ENCODE peak calls at places on chromosome 2, in five cellular contexts. S is HCT116, L is GM23248, A is hepatocyte, U is mammary epithelial cell. H is an unnamed sample. For H3K79me2, the result is how much of the 10 kb centered on the place peaks cover.

GRCh38 chr2:55115795-55116597 is 65.7 kb upstream of the RTN4 start:
- DNase-seq in A (no peak), U (peak), S (peak), L (peak), H (no peak)

GRCh38 chr2:225989809-225990208 is 590.3 kb downstream of the NYAP2 start:
- DNase-seq in L (no peak), A (no peak), S (no peak), U (no peak), H (no peak)

GRCh38 chr2:196108604-196109003 is 40.0 kb upstream of the DNAH7 start:
- DNase-seq in S (no peak), L (no peak), U (no peak), A (no peak), H (no peak)

GRCh38 chr2:102801858-102802699 is 40.2 kb downstream of the TMEM182 start:
- DNase-seq in L (no peak), S (no peak), A (no peak), U (no peak), H (no peak)

GRCh38 chr2:119352357-119352756 is 14.3 kb downstream of the C2orf76 start:
- DNase-seq in L (no peak), U (peak), A (no peak), S (peak), H (no peak)

GRCh38 chr2:128028668-128029054 is 802 bp upstream of the SAP130 start:
- DNase-seq in A (no peak), L (peak), U (no peak), S (no peak), H (no peak)

GRCh38 chr2:217935245-217935879 is 67.4 kb downstream of the TNS1 start:
- DNase-seq in L (peak), S (no peak), A (no peak), U (no peak), H (no peak)

GRCh38 chr2:231348173-231348572 is 47.3 kb upstream of the B3GNT7 start:
- DNase-seq in L (no peak), S (no peak), U (peak), A (no peak), H (no peak)

GRCh38 chr2:101752708-101753107 is 55.2 kb downstream of the MAP4K4 start:
- DNase-seq in U (peak), A (no peak), L (peak), S (no peak), H (no peak)

DNA sequence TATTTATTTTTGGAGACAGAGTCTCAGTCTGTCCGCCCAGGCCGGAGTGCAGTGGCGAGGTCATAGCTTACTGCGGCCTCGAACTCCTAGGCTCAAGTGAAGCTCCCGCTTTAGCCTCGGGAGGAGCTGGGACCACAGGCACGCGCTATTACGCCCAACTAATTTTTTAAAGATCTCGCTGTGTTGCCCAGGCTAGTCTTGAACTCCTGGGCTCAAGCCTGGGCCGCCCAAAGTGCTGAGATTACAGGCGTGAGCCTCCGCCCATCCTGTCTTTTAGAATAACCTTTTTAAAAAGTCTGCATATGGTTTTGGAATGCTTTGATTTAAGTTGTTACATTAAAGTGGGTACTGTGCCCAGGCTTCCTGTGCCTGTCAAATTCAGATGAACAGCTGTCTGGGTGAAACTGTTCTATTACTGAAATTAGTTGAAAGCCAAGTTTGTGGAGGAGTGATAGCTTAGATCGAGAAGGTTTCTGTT is 944 bp downstream of the RAB3GAP1 start:
- DNase-seq in A (no peak), U (peak), L (peak), S (no peak), H (peak)
- H3K79me2 ChIP-seq in A (half or more), U (half or more), L (half or more), S (half or more), H (half or more)

GRCh38 chr2:120626566-120626965 is 109.1 kb upstream of the GLI2 start:
- DNase-seq in U (no peak), A (no peak), S (no peak), L (no peak), H (no peak)

GRCh38 chr2:120624056-120624737 is 111.5 kb upstream of the GLI2 start:
- DNase-seq in A (no peak), S (no peak), L (no peak), U (no peak), H (no peak)

GRCh38 chr2:120624738-120625446 is 110.8 kb upstream of the GLI2 start:
- DNase-seq in L (no peak), S (no peak), U (no peak), A (no peak), H (no peak)

GRCh38 chr2:120628248-120628647 is 107.4 kb upstream of the GLI2 start:
- DNase-seq in A (no peak), L (no peak), U (no peak), S (no peak), H (no peak)

DNA sequence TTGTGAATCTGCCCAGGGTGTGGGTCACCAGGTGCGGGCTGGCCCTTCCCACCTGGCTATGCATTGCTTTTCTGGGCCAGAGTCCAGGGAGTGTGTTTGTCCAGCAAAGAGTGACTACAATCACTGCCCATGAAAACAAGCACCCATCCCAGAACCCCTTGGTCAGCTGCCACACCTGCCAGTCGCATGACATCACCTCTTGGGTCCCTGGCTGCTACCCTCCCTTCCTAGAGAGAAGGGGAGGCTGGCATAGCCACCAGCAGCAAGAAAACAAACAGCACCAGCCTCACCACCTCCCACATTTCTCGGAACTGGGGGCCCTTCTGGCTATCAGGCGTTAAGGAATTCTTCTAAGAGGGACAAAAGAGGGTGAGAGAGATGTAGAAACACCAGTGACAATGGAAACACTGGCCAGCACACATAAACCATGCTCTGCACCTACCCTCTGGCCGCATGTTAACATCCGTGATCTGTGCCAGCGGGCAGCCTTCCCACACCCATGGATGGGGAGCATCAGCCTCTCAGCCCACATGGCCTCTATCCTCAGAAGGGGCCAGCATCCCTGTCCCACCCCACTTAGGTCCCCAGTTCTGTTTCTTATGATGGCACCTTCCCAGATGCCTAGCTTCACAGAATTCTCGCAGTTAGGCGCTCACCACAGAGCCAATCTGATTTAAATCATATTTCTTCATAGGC is 109.7 kb upstream of the GLI2 start:
- DNase-seq in S (no peak), A (peak), L (no peak), U (peak), H (no peak)
- TF ChIP-seq EZH2 in S (no peak), A (no peak), L (no peak), U (no peak), H (no peak)

GRCh38 chr2:198165289-198165688 is 360.9 kb downstream of the PLCL1 start:
- DNase-seq in U (no peak), A (no peak), L (no peak), S (no peak), H (no peak)
- H3K79me2 ChIP-seq in U (under half), A (under half), L (under half), S (under half), H (under half)

GRCh38 chr2:222298311-222299150 is at the start of gene PAX3:
- DNase-seq in S (no peak), L (no peak), U (no peak), A (no peak), H (peak)
- TF ChIP-seq EZH2 in S (no peak), L (peak), U (peak), A (peak), H (peak)

GRCh38 chr2:235576337-235576910 is 82.6 kb downstream of the AGAP1 start:
- DNase-seq in U (peak), S (no peak), A (no peak), L (no peak), H (no peak)

GRCh38 chr2:235579128-235579527 is 85.3 kb downstream of the AGAP1 start:
- DNase-seq in U (no peak), L (no peak), A (no peak), S (no peak), H (no peak)

GRCh38 chr2:235575431-235575830 is 81.6 kb downstream of the AGAP1 start:
- DNase-seq in S (no peak), U (no peak), A (no peak), L (no peak), H (no peak)

GRCh38 chr2:235575904-235576303 is 82.1 kb downstream of the AGAP1 start:
- DNase-seq in S (no peak), U (no peak), A (no peak), L (no peak), H (no peak)

GRCh38 chr2:235577404-235578330 is 83.8 kb downstream of the AGAP1 start:
- DNase-seq in L (peak), S (no peak), U (no peak), A (no peak), H (peak)
- H3K79me2 ChIP-seq in L (half or more), S (half or more), U (half or more), A (half or more), H (half or more)

GRCh38 chr2:10951558-10952414 is 40.1 kb downstream of the KCNF1 start:
- DNase-seq in L (no peak), A (no peak), U (no peak), S (no peak), H (no peak)
- TF ChIP-seq EZH2 in L (no peak), A (no peak), U (no peak), S (no peak), H (no peak)

GRCh38 chr2:232541961-232542714 is 2.6 kb downstream of the CHRNG start:
- DNase-seq in A (no peak), U (no peak), S (no peak), L (no peak), H (no peak)
- H3K79me2 ChIP-seq in A (under half), U (under half), S (under half), L (under half), H (under half)